ENCODE peak calls at places on chromosomes 7 and 10, in nine cellular contexts. One of them, this sample, is unnamed.

GRCh38 chr7:495326-495725 is 24.3 kb downstream of the PDGFA start:
- DNase-seq in MCF 10A: no peak
- DNase-seq in tibial artery: peak
- DNase-seq in MM.1S: no peak
- DNase-seq in type B pancreatic cell: no peak
- DNase-seq in GM13977: no peak
- DNase-seq in heart left ventricle: no peak
- DNase-seq in astrocyte of the spinal cord: no peak
- DNase-seq in WTC11: peak
- DNase-seq in this sample: no peak

GRCh38 chr10:97538839-97539238 is 33.7 kb upstream of the ANKRD2 start:
- DNase-seq in MCF 10A: no peak
- DNase-seq in tibial artery: no peak
- DNase-seq in MM.1S: no peak
- DNase-seq in type B pancreatic cell: no peak
- DNase-seq in GM13977: no peak
- DNase-seq in heart left ventricle: no peak
- DNase-seq in astrocyte of the spinal cord: no peak
- DNase-seq in WTC11: no peak
- DNase-seq in this sample: no peak

GRCh38 chr7:107982918-107983389 is 20.0 kb downstream of the LAMB1 start:
- DNase-seq in MCF 10A: no peak
- DNase-seq in tibial artery: no peak
- DNase-seq in MM.1S: no peak
- DNase-seq in type B pancreatic cell: no peak
- DNase-seq in GM13977: no peak
- DNase-seq in heart left ventricle: no peak
- DNase-seq in astrocyte of the spinal cord: peak
- DNase-seq in WTC11: no peak
- DNase-seq in this sample: no peak

GRCh38 chr7:80740778-80741545 is 102.5 kb downstream of the CD36 start:
- DNase-seq in MCF 10A: peak
- DNase-seq in tibial artery: no peak
- DNase-seq in MM.1S: no peak
- DNase-seq in type B pancreatic cell: no peak
- DNase-seq in GM13977: no peak
- DNase-seq in heart left ventricle: no peak
- DNase-seq in astrocyte of the spinal cord: peak
- DNase-seq in WTC11: no peak
- DNase-seq in this sample: no peak

GRCh38 chr10:132539431-132539839 is 1.8 kb downstream of the INPP5A start:
- DNase-seq in MCF 10A: no peak
- DNase-seq in tibial artery: peak
- DNase-seq in MM.1S: no peak
- DNase-seq in type B pancreatic cell: no peak
- DNase-seq in GM13977: no peak
- DNase-seq in heart left ventricle: peak
- DNase-seq in astrocyte of the spinal cord: no peak
- DNase-seq in WTC11: peak
- DNase-seq in this sample: no peak

GRCh38 chr7:108002726-108003590 is at the start of gene LAMB1:
- DNase-seq in MCF 10A: peak
- DNase-seq in tibial artery: peak
- DNase-seq in MM.1S: no peak
- DNase-seq in type B pancreatic cell: peak
- DNase-seq in GM13977: peak
- DNase-seq in heart left ventricle: peak
- DNase-seq in astrocyte of the spinal cord: peak
- DNase-seq in WTC11: peak
- DNase-seq in this sample: peak

GRCh38 chr7:43385856-43386255 is 197.1 kb upstream of the STK17A start:
- DNase-seq in MCF 10A: peak
- DNase-seq in tibial artery: no peak
- DNase-seq in MM.1S: no peak
- DNase-seq in type B pancreatic cell: no peak
- DNase-seq in GM13977: no peak
- DNase-seq in heart left ventricle: no peak
- DNase-seq in astrocyte of the spinal cord: no peak
- DNase-seq in WTC11: no peak
- DNase-seq in this sample: no peak

GRCh38 chr7:139722604-139723003 is 55.2 kb downstream of the HIPK2 start:
- DNase-seq in MCF 10A: no peak
- DNase-seq in tibial artery: no peak
- DNase-seq in MM.1S: no peak
- DNase-seq in type B pancreatic cell: no peak
- DNase-seq in GM13977: no peak
- DNase-seq in heart left ventricle: no peak
- DNase-seq in astrocyte of the spinal cord: no peak
- DNase-seq in WTC11: no peak
- DNase-seq in this sample: no peak

GRCh38 chr7:35736725-35737124 is 41.8 kb upstream of the HERPUD2 start:
- DNase-seq in MCF 10A: peak
- DNase-seq in tibial artery: no peak
- DNase-seq in MM.1S: no peak
- DNase-seq in type B pancreatic cell: no peak
- DNase-seq in GM13977: no peak
- DNase-seq in heart left ventricle: no peak
- DNase-seq in astrocyte of the spinal cord: no peak
- DNase-seq in WTC11: no peak
- DNase-seq in this sample: peak

GRCh38 chr10:621981-622740 is 67.3 kb downstream of the DIP2C start:
- DNase-seq in MCF 10A: no peak
- DNase-seq in tibial artery: no peak
- DNase-seq in MM.1S: no peak
- DNase-seq in type B pancreatic cell: no peak
- DNase-seq in GM13977: no peak
- DNase-seq in heart left ventricle: no peak
- DNase-seq in astrocyte of the spinal cord: no peak
- DNase-seq in WTC11: no peak
- DNase-seq in this sample: no peak

GRCh38 chr7:28835800-28836199 is 122.3 kb downstream of the TRIL start:
- DNase-seq in MCF 10A: peak
- DNase-seq in tibial artery: no peak
- DNase-seq in MM.1S: peak
- DNase-seq in type B pancreatic cell: no peak
- DNase-seq in GM13977: no peak
- DNase-seq in heart left ventricle: no peak
- DNase-seq in astrocyte of the spinal cord: peak
- DNase-seq in WTC11: no peak
- DNase-seq in this sample: no peak

GRCh38 chr7:27774717-27775328 is 34.9 kb downstream of the TAX1BP1 start:
- DNase-seq in MCF 10A: peak
- DNase-seq in tibial artery: no peak
- DNase-seq in MM.1S: no peak
- DNase-seq in type B pancreatic cell: no peak
- DNase-seq in GM13977: no peak
- DNase-seq in heart left ventricle: no peak
- DNase-seq in astrocyte of the spinal cord: peak
- DNase-seq in WTC11: no peak
- DNase-seq in this sample: peak
- TF ChIP-seq CTCF in MCF 10A: peak
- TF ChIP-seq CTCF in tibial artery: peak
- TF ChIP-seq CTCF in MM.1S: peak
- TF ChIP-seq CTCF in type B pancreatic cell: peak
- TF ChIP-seq CTCF in GM13977: peak
- TF ChIP-seq CTCF in heart left ventricle: peak
- TF ChIP-seq CTCF in astrocyte of the spinal cord: peak
- TF ChIP-seq CTCF in WTC11: no peak
- TF ChIP-seq CTCF in this sample: peak

GRCh38 chr7:156397249-156397648 is 243.3 kb upstream of the RNF32 start:
- DNase-seq in MCF 10A: no peak
- DNase-seq in tibial artery: no peak
- DNase-seq in MM.1S: no peak
- DNase-seq in type B pancreatic cell: no peak
- DNase-seq in GM13977: no peak
- DNase-seq in heart left ventricle: no peak
- DNase-seq in astrocyte of the spinal cord: no peak
- DNase-seq in WTC11: no peak
- DNase-seq in this sample: no peak
- TF ChIP-seq CTCF in MCF 10A: no peak
- TF ChIP-seq CTCF in tibial artery: no peak
- TF ChIP-seq CTCF in MM.1S: no peak
- TF ChIP-seq CTCF in type B pancreatic cell: no peak
- TF ChIP-seq CTCF in GM13977: no peak
- TF ChIP-seq CTCF in heart left ventricle: no peak
- TF ChIP-seq CTCF in astrocyte of the spinal cord: no peak
- TF ChIP-seq CTCF in WTC11: no peak
- TF ChIP-seq CTCF in this sample: no peak

GRCh38 chr10:28505359-28505959 is 27.5 kb upstream of the WAC start:
- DNase-seq in MCF 10A: peak
- DNase-seq in tibial artery: no peak
- DNase-seq in MM.1S: no peak
- DNase-seq in type B pancreatic cell: no peak
- DNase-seq in GM13977: no peak
- DNase-seq in heart left ventricle: no peak
- DNase-seq in astrocyte of the spinal cord: no peak
- DNase-seq in WTC11: no peak
- DNase-seq in this sample: no peak

GRCh38 chr10:28508304-28508925 is 24.5 kb upstream of the WAC start:
- DNase-seq in MCF 10A: no peak
- DNase-seq in tibial artery: no peak
- DNase-seq in MM.1S: no peak
- DNase-seq in type B pancreatic cell: no peak
- DNase-seq in GM13977: no peak
- DNase-seq in heart left ventricle: no peak
- DNase-seq in astrocyte of the spinal cord: no peak
- DNase-seq in WTC11: no peak
- DNase-seq in this sample: no peak

GRCh38 chr10:28497313-28498126 is 35.4 kb upstream of the WAC start:
- DNase-seq in MCF 10A: no peak
- DNase-seq in tibial artery: no peak
- DNase-seq in MM.1S: no peak
- DNase-seq in type B pancreatic cell: no peak
- DNase-seq in GM13977: no peak
- DNase-seq in heart left ventricle: no peak
- DNase-seq in astrocyte of the spinal cord: no peak
- DNase-seq in WTC11: no peak
- DNase-seq in this sample: no peak

GRCh38 chr10:28503114-28503513 is 29.8 kb upstream of the WAC start:
- DNase-seq in MCF 10A: peak
- DNase-seq in tibial artery: no peak
- DNase-seq in MM.1S: no peak
- DNase-seq in type B pancreatic cell: no peak
- DNase-seq in GM13977: no peak
- DNase-seq in heart left ventricle: no peak
- DNase-seq in astrocyte of the spinal cord: peak
- DNase-seq in WTC11: no peak
- DNase-seq in this sample: peak
- TF ChIP-seq CTCF in MCF 10A: peak
- TF ChIP-seq CTCF in tibial artery: no peak
- TF ChIP-seq CTCF in MM.1S: no peak
- TF ChIP-seq CTCF in type B pancreatic cell: peak
- TF ChIP-seq CTCF in GM13977: no peak
- TF ChIP-seq CTCF in heart left ventricle: no peak
- TF ChIP-seq CTCF in astrocyte of the spinal cord: no peak
- TF ChIP-seq CTCF in WTC11: no peak
- TF ChIP-seq CTCF in this sample: no peak

DNA sequence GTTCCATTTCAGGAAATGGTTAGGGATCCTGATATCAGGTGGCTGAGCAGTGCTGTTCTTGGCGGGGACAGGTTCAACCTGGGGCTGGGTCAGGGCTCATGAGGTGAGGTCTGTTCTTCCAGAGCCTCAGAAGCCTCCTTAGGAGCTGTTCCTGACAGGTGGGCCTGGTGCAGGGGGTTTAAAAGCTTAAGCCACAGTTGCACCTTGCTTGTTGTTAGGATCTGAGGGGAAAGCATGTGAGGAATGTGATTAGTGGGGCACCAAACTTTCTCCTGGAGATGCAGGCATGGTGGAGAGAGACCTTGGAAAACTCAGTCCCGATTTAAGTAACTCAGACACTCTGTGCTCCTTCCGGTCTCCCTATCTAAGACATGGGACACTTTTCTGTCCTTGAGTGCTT is 18.7 kb upstream of the CRHR2 start:
- DNase-seq in MCF 10A: no peak
- DNase-seq in tibial artery: no peak
- DNase-seq in MM.1S: no peak
- DNase-seq in type B pancreatic cell: no peak
- DNase-seq in GM13977: no peak
- DNase-seq in heart left ventricle: no peak
- DNase-seq in astrocyte of the spinal cord: no peak
- DNase-seq in WTC11: no peak
- DNase-seq in this sample: no peak
- TF ChIP-seq CTCF in MCF 10A: no peak
- TF ChIP-seq CTCF in tibial artery: no peak
- TF ChIP-seq CTCF in MM.1S: no peak
- TF ChIP-seq CTCF in type B pancreatic cell: no peak
- TF ChIP-seq CTCF in GM13977: no peak
- TF ChIP-seq CTCF in heart left ventricle: no peak
- TF ChIP-seq CTCF in astrocyte of the spinal cord: no peak
- TF ChIP-seq CTCF in WTC11: no peak
- TF ChIP-seq CTCF in this sample: no peak

GRCh38 chr10:81108516-81109199 is 571.0 kb downstream of the SH2D4B start:
- DNase-seq in MCF 10A: no peak
- DNase-seq in tibial artery: no peak
- DNase-seq in MM.1S: no peak
- DNase-seq in type B pancreatic cell: no peak
- DNase-seq in GM13977: peak
- DNase-seq in heart left ventricle: no peak
- DNase-seq in astrocyte of the spinal cord: no peak
- DNase-seq in WTC11: no peak
- DNase-seq in this sample: peak

GRCh38 chr10:81109200-81109752 is 571.6 kb downstream of the SH2D4B start:
- DNase-seq in MCF 10A: no peak
- DNase-seq in tibial artery: no peak
- DNase-seq in MM.1S: no peak
- DNase-seq in type B pancreatic cell: no peak
- DNase-seq in GM13977: no peak
- DNase-seq in heart left ventricle: no peak
- DNase-seq in astrocyte of the spinal cord: no peak
- DNase-seq in WTC11: no peak
- DNase-seq in this sample: no peak

GRCh38 chr10:81101062-81101461 is 563.4 kb downstream of the SH2D4B start:
- DNase-seq in MCF 10A: no peak
- DNase-seq in tibial artery: no peak
- DNase-seq in MM.1S: no peak
- DNase-seq in type B pancreatic cell: no peak
- DNase-seq in GM13977: no peak
- DNase-seq in heart left ventricle: no peak
- DNase-seq in astrocyte of the spinal cord: no peak
- DNase-seq in WTC11: no peak
- DNase-seq in this sample: no peak

GRCh38 chr10:81104494-81104893 is 566.8 kb downstream of the SH2D4B start:
- DNase-seq in MCF 10A: no peak
- DNase-seq in tibial artery: no peak
- DNase-seq in MM.1S: no peak
- DNase-seq in type B pancreatic cell: no peak
- DNase-seq in GM13977: no peak
- DNase-seq in heart left ventricle: no peak
- DNase-seq in astrocyte of the spinal cord: no peak
- DNase-seq in WTC11: no peak
- DNase-seq in this sample: no peak
- TF ChIP-seq CTCF in MCF 10A: no peak
- TF ChIP-seq CTCF in tibial artery: no peak
- TF ChIP-seq CTCF in MM.1S: no peak
- TF ChIP-seq CTCF in type B pancreatic cell: no peak
- TF ChIP-seq CTCF in GM13977: no peak
- TF ChIP-seq CTCF in heart left ventricle: no peak
- TF ChIP-seq CTCF in astrocyte of the spinal cord: no peak
- TF ChIP-seq CTCF in WTC11: no peak
- TF ChIP-seq CTCF in this sample: no peak

This sample was measured in Calu3.